ENCODE peak calls at places on chromosomes 12 and 14, in four cellular contexts. Q, H, E and W are unnamed samples.
A peak's percentile ranks its signal among the peaks of the same experiment; 100 is the strongest.

GRCh38 chr12:52147367-52147972 is 44.3 kb downstream of the KRT80 start:
- DNase-seq in Q (peak; percentile 60), H (no peak), E (no peak), W (no peak)

GRCh38 chr12:237026-237815 is 23.3 kb upstream of the SLC6A12 start:
- DNase-seq in Q (peak; percentile 17), H (no peak), E (no peak), W (no peak)

GRCh38 chr14:87045956-87046355 is 947.0 kb downstream of the GALC start:
- DNase-seq in Q (no peak), H (no peak), E (no peak), W (no peak)

GRCh38 chr12:51905507-51906438 is 1.5 kb upstream of the ACVRL1 start:
- DNase-seq in Q (no peak), H (no peak), E (no peak), W (no peak)

GRCh38 chr12:104790296-104791125 is 167.6 kb downstream of the SLC41A2 start:
- DNase-seq in Q (peak; percentile 79), H (peak; percentile 72), E (peak; percentile 80), W (peak; percentile 21)

GRCh38 chr14:102094101-102094500 is 7.3 kb upstream of the HSP90AA1 start:
- DNase-seq in Q (no peak), H (no peak), E (peak; percentile 50), W (no peak)

GRCh38 chr12:106425061-106425706 is 67.6 kb downstream of the POLR3B start:
- DNase-seq in Q (no peak), H (peak; percentile 10), E (peak; percentile 50), W (no peak)

GRCh38 chr12:55072093-55072492 is 52.3 kb downstream of the NEUROD4 start:
- DNase-seq in Q (peak; percentile 88), H (peak; percentile 79), E (peak; percentile 78), W (no peak)

GRCh38 chr12:31736472-31736871 is 7.7 kb upstream of the AMN1 start:
- DNase-seq in Q (no peak), H (no peak), E (no peak), W (no peak)

GRCh38 chr14:68978550-68978911 is 571 bp downstream of the ACTN1 start:
- DNase-seq in Q (peak; percentile 78), H (peak; percentile 90), E (peak; percentile 83), W (peak; percentile 67)

GRCh38 chr12:18057051-18057450 is 32.9 kb downstream of the RERGL start:
- DNase-seq in Q (no peak), H (no peak), E (no peak), W (no peak)

GRCh38 chr14:30445394-30445793 is 113.6 kb upstream of the G2E3 start:
- DNase-seq in Q (no peak), H (peak; percentile 40), E (no peak), W (peak; percentile 8)

GRCh38 chr12:94571556-94571955 is 78.8 kb downstream of the TMCC3 start:
- DNase-seq in Q (no peak), H (no peak), E (no peak), W (no peak)

GRCh38 chr12:25377475-25378179 is 126.9 kb upstream of the KRAS start:
- DNase-seq in Q (no peak), H (no peak), E (no peak), W (no peak)

GRCh38 chr14:103257211-103257962 is 76.7 kb upstream of the EIF5 start:
- DNase-seq in Q (no peak), H (no peak), E (no peak), W (no peak)

GRCh38 chr14:52391866-52392600 is 77.9 kb downstream of the PTGER2 start:
- DNase-seq in Q (no peak), H (no peak), E (no peak), W (no peak)

GRCh38 chr12:133081408-133081806 is 684 bp downstream of the ZNF140 start:
- DNase-seq in Q (no peak), H (no peak), E (peak; percentile 50), W (no peak)
- H3K4me2 ChIP-seq in Q (peak overlapping the region; percentile 77), H (peak overlapping the region; percentile 66), E (peak overlapping the region; percentile 85), W (peak overlapping the region; percentile 53)

GRCh38 chr12:1829306-1829900 is 9.0 kb downstream of the LRTM2 start:
- DNase-seq in Q (no peak), H (no peak), E (no peak), W (no peak)
- H3K4me2 ChIP-seq in Q (no peak overlapping the region), H (no peak overlapping the region), E (no peak overlapping the region), W (no peak overlapping the region)

GRCh38 chr12:4268549-4269181 is 4.9 kb upstream of the CCND2 start:
- DNase-seq in Q (no peak), H (peak; percentile 31), E (no peak), W (no peak)
- H3K4me2 ChIP-seq in Q (peak overlapping the region; percentile 100), H (peak overlapping the region; percentile 80), E (peak overlapping the region; percentile 100), W (peak overlapping the region; percentile 63)

DNA sequence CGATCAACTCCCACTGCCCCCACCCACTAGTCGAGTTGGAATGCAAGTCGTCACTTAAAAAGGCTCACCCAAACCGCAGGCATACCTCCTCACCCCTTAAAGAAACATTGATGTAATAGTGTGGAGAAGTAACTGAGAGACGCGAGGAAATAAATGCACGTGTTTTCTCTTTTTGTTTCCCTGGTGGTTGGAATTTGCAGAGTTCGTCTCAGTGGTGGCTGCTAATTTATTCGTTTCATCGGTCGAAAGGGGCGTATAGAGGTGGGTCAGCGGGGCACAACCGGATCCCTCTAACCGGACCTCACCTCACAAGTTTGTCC is 5.1 kb upstream of the NPAS3 start:
- DNase-seq in Q (no peak), H (peak; percentile 58), E (peak; percentile 74), W (peak; percentile 48)
- H3K4me2 ChIP-seq in Q (peak overlapping the region; percentile 84), H (peak overlapping the region; percentile 98), E (peak overlapping the region; percentile 90), W (peak overlapping the region; percentile 91)

GRCh38 chr12:12747281-12747680 is 30.1 kb downstream of the CDKN1B start:
- DNase-seq in Q (no peak), H (no peak), E (no peak), W (no peak)

GRCh38 chr12:12736759-12737676 is 19.9 kb downstream of the CDKN1B start:
- DNase-seq in Q (no peak), H (peak; percentile 32), E (peak; percentile 75), W (no peak)

GRCh38 chr12:12744556-12745305 is 27.6 kb downstream of the CDKN1B start:
- DNase-seq in Q (no peak), H (no peak), E (no peak), W (no peak)

GRCh38 chr12:12745576-12746211 is 28.5 kb downstream of the CDKN1B start:
- DNase-seq in Q (no peak), H (no peak), E (no peak), W (no peak)

DNA sequence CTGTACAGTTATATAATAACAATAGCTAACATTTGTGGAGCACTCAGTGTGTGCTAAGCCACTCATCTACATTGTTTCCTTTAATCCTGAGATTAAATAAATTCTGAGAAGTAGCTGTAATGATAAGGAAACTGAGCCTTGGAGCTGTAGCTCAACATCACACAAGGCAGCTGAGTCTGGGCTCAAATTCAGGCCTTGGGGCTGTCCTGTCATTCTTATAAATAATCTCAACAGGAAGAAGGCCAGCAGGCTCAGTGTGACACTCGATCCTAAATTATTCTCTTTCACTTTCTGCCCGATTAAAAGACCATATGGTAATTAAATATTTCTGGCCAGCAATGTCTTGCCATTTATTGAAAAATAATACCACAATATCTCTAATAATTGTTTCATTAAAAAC is 24.5 kb downstream of the CDKN1B start:
- DNase-seq in Q (no peak), H (no peak), E (no peak), W (no peak)
- H3K4me2 ChIP-seq in Q (no peak overlapping the region), H (no peak overlapping the region), E (no peak overlapping the region), W (no peak overlapping the region)

GRCh38 chr14:47674148-47674545 is 1.3 kb downstream of the MDGA2 start:
- DNase-seq in Q (peak; percentile 38), H (peak; percentile 58), E (peak; percentile 55), W (no peak)
- H3K4me2 ChIP-seq in Q (peak overlapping the region; percentile 73), H (peak overlapping the region; percentile 95), E (peak overlapping the region; percentile 98), W (peak overlapping the region; percentile 99)

GRCh38 chr14:100781952-100782351 is 44.0 kb upstream of the MEG3 start:
- DNase-seq in Q (no peak), H (no peak), E (no peak), W (no peak)

GRCh38 chr14:100784523-100785337 is 41.2 kb upstream of the MEG3 start:
- DNase-seq in Q (no peak), H (no peak), E (no peak), W (no peak)

GRCh38 chr14:100783630-100784321 is 42.1 kb upstream of the MEG3 start:
- DNase-seq in Q (no peak), H (peak; percentile 88), E (no peak), W (peak; percentile 75)

GRCh38 chr14:100780646-100781355 is 45.1 kb upstream of the MEG3 start:
- DNase-seq in Q (peak; percentile 15), H (no peak), E (no peak), W (no peak)

DNA sequence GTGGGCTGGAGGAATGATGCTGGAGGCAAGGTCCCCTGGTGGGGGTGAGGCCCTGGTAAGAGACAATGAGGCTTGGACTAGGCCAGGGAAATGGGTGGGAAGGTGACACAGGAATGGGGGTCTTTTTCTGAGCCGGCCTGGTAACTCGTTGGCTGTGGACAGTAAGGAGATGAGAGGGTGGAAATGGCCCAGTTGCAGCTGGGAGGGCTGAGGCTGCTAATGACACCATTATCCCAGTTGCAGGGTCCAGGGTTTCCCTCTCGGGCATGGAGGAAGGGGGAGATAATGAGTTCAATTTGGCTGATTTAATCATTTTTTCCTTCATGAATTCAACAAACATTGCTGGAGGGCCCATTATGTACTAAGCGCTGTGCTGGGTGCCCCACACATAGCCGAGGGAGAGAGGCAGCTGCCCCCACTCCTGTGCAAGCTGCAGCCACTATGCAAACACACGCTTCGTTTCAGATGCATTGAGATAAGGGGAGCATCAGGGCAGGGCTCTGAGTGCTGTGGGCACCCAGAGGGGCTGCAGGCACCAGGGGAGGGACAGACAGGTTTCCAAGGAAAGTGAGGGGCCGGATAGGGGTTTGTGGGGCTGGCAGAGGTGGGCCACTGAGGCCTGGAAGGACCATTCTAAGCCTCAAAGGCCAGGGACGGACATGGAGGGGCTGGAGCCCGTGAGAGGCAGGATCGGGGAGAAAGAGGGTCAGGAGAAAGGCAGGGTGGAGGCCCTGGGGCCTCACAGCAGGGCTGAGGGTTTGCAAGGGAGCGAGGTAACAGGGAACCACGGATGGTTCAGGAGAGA is 43.2 kb upstream of the MEG3 start:
- DNase-seq in Q (no peak), H (no peak), E (no peak), W (no peak)
- H3K4me2 ChIP-seq in Q (no peak overlapping the region), H (no peak overlapping the region), E (no peak overlapping the region), W (no peak overlapping the region)

DNA sequence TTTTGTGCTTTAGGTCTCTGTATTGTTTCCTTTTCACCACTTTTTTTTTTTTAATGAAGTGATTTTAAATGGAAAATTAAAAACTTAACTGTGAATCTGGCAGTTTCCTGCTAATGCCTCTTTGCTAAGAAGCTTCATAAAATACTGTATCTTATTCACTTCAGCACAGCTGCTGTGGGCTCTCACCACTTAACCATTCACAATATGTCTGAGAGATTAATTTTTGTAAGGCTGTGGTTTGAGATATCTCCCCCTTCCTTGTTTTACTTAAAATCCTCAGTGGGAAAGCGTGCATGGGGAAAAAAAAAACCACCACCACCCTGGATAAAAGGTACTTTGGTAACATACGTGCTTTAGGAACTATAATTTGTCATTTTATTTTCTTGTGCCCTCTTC is 115.9 kb downstream of the ETV6 start:
- DNase-seq in Q (no peak), H (no peak), E (no peak), W (no peak)
- H3K4me2 ChIP-seq in Q (no peak overlapping the region), H (no peak overlapping the region), E (no peak overlapping the region), W (no peak overlapping the region)

DNA sequence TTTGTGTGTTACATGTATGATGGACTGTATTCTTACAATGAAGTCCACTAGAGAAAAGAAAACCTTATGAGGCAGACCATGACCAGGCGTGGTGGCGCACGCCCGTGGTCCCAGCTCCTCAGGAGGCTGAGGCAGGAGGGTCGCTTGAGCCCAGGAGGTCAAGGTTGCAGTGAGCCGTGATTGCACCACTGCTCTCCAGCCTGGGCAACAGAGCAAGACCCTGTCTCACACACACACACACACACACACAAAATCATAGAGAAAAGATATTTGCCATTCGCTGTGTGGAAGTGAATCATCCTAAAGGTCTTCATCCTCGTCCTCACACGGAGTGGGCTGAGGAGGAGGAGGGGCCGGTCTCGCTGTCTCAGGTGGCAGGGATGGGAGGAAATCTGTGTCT is 32.3 kb downstream of the LRCOL1 start:
- DNase-seq in Q (no peak), H (no peak), E (no peak), W (no peak)
- H3K4me2 ChIP-seq in Q (no peak overlapping the region), H (no peak overlapping the region), E (no peak overlapping the region), W (no peak overlapping the region)